ENCODE peak calls at places on chromosomes 7 and 10, in six cellular contexts. N is HepG2, J is astrocyte, A is GM23248, M is mammary epithelial cell, S is neural progenitor cell. C is an unnamed sample.

GRCh38 chr10:114694735-114695134 is 36.7 kb upstream of the ABLIM1 start:
- DNase-seq in M (no peak), N (peak), A (peak), S (peak), J (no peak), C (no peak)

GRCh38 chr10:102654566-102654965 is 10.3 kb downstream of the TRIM8 start:
- DNase-seq in A (no peak), M (no peak), N (no peak), J (no peak), S (no peak), C (no peak)

GRCh38 chr10:10869592-10869991 is 148.1 kb upstream of the CELF2 start:
- DNase-seq in M (no peak), J (peak), N (no peak), S (no peak), A (peak), C (peak)

GRCh38 chr7:95476904-95477594 is 8.7 kb upstream of the ASB4 start:
- DNase-seq in J (peak), M (peak), N (peak), A (peak), S (peak), C (peak)

GRCh38 chr7:125136755-125137547 is 207.3 kb upstream of the POT1 start:
- DNase-seq in A (no peak), J (peak), N (no peak), M (peak), S (no peak), C (peak)

GRCh38 chr7:1459930-1460756 is 873 bp upstream of the MICALL2 start:
- DNase-seq in M (peak), A (peak), J (no peak), S (no peak), N (no peak), C (no peak)

GRCh38 chr7:11934766-11935165 is 102.8 kb upstream of the THSD7A start:
- DNase-seq in J (no peak), N (no peak), S (no peak), M (no peak), A (no peak), C (no peak)

GRCh38 chr10:100346765-100347567 is at the start of gene SCD:
- DNase-seq in S (peak), M (peak), J (peak), A (peak), N (peak), C (peak)

GRCh38 chr7:55183897-55184296 is 165.1 kb downstream of the EGFR start:
- DNase-seq in J (no peak), S (no peak), A (no peak), M (no peak), N (no peak), C (no peak)

GRCh38 chr7:13822678-13823077 is 166.8 kb downstream of the ETV1 start:
- DNase-seq in A (no peak), S (no peak), M (peak), J (peak), N (no peak), C (no peak)

GRCh38 chr10:33819206-33819605 is 484.7 kb upstream of the NRP1 start:
- DNase-seq in S (no peak), J (peak), A (peak), M (no peak), N (no peak), C (peak)

GRCh38 chr7:22361320-22361719 is 4.4 kb upstream of the RAPGEF5 start:
- DNase-seq in N (no peak), S (no peak), M (no peak), A (no peak), J (no peak), C (no peak)

GRCh38 chr7:25515876-25516275 is 287.6 kb upstream of the NPVF start:
- DNase-seq in S (no peak), M (peak), J (no peak), A (peak), N (no peak), C (no peak)

GRCh38 chr10:123301077-123301875 is 147.1 kb downstream of the BUB3 start:
- DNase-seq in S (peak), N (no peak), A (peak), J (peak), M (peak), C (peak)

GRCh38 chr7:106659963-106660861 is 746 bp downstream of the CCDC71L start:
- DNase-seq in S (peak), N (no peak), J (peak), A (peak), M (peak), C (peak)

GRCh38 chr7:10618934-10619333 is 354.7 kb upstream of the PHF14 start:
- DNase-seq in S (peak), M (no peak), A (no peak), J (no peak), N (no peak), C (no peak)

GRCh38 chr7:27170936-27171635 is 3.0 kb downstream of the HOXA10 start:
- DNase-seq in A (peak), N (peak), J (no peak), S (peak), M (no peak), C (no peak)
- TF ChIP-seq EZH2 in A (no peak), N (no peak), J (no peak), S (peak), M (no peak), C (no peak)

GRCh38 chr10:101565370-101565900 is 22.6 kb downstream of the POLL start:
- DNase-seq in J (no peak), S (no peak), A (no peak), N (no peak), M (no peak), C (no peak)

GRCh38 chr10:101567165-101568006 is 20.7 kb downstream of the POLL start:
- DNase-seq in N (no peak), M (peak), S (no peak), J (no peak), A (no peak), C (no peak)

GRCh38 chr10:101565936-101566332 is 22.1 kb downstream of the POLL start:
- DNase-seq in A (no peak), S (no peak), M (no peak), N (no peak), J (no peak), C (no peak)

GRCh38 chr10:101568054-101568745 is 19.9 kb downstream of the POLL start:
- DNase-seq in N (no peak), A (no peak), S (no peak), J (no peak), M (no peak), C (no peak)

GRCh38 chr10:101566333-101567164 is 21.5 kb downstream of the POLL start:
- DNase-seq in S (peak), A (peak), J (peak), M (no peak), N (no peak), C (peak)
- TF ChIP-seq EZH2 in S (no peak), A (peak), J (peak), M (no peak), N (no peak), C (peak)

DNA sequence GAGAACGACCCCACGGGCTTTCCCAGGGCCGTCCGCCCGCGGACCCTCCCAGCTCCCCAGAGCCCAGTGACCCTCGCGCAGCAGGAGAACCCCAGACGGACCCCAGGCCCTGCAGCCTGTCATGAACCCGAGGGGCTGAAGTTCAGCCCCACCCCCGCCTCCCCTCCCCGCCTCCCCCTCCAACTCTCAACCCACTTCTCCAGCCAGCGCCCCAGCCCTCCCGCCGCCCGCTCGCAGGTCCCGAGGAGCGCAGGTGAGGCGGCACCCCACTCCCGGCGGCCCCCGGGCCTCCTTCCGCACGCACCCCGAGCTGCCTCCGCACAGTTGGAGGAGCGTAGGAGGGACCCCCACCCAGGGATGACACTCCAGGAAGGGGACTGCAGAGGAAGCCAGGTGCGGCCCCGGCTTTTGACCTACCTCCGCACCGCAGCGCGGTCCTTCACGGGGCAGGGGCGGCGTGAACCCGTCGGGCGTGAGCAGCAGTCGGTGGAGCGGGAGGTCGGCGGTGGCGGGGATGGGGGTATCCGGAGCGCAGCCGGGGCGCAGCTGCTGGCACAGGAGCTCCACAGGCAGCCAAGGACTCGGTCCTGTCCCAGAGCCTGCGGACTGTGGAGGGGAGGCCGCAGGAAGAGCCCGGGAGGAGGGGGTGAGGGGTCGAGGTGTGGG is at the start of gene TMEM176A:
- DNase-seq in N (no peak), M (no peak), J (no peak), A (no peak), S (no peak), C (no peak)
- TF ChIP-seq EZH2 in N (no peak), M (peak), J (peak), A (no peak), S (peak), C (peak)

DNA sequence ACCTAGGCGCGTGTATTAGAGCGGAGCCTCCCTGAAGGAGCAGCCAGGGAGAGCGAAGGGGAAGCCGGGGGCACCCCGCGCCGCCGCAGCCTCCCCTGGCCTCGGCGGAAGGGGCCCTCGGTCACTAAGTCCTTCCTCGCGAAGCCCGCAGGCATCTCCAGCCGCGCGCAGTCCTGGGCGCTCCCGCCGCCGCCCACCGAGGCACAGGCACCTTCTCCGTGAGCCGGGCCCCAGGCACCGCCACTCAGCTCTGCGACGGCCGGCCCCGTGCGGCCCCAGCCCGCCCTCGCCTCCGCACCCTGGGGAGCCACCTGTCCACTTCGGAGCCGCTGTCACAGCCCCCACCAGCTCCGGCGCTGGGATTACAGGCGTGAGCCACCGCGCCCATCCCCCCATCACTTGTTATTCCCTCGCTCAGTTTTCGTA is 80.8 kb downstream of the ZNF467 start:
- DNase-seq in A (peak), J (no peak), N (no peak), M (no peak), S (peak), C (no peak)
- TF ChIP-seq EZH2 in A (no peak), J (peak), N (no peak), M (no peak), S (peak), C (peak)

GRCh38 chr10:133334495-133335237 is 2.0 kb downstream of the CALY start:
- DNase-seq in A (peak), J (no peak), N (no peak), S (peak), M (no peak), C (no peak)

GRCh38 chr10:133337079-133337725 is 506 bp upstream of the CALY start:
- DNase-seq in N (no peak), A (no peak), S (no peak), J (no peak), M (no peak), C (no peak)

GRCh38 chr10:133335238-133336122 is 1.2 kb downstream of the CALY start:
- DNase-seq in A (peak), N (no peak), S (peak), M (no peak), J (peak), C (peak)

GRCh38 chr10:133338080-133339071 is 1.7 kb upstream of the CALY start:
- DNase-seq in M (no peak), S (no peak), J (no peak), N (no peak), A (no peak), C (no peak)

GRCh38 chr10:133336131-133337078 is at the start of gene CALY:
- DNase-seq in M (no peak), S (peak), J (no peak), N (no peak), A (peak), C (no peak)
- TF ChIP-seq EZH2 in M (peak), S (peak), J (peak), N (no peak), A (no peak), C (peak)

C was measured in fibroblast of lung.